ENCODE peak calls at places on chromosomes 12 and 14, in ten cellular contexts. One of them, this sample, is unnamed.

GRCh38 chr12:77928078-77928477 is 97.4 kb downstream of the NAV3 start:
- DNase-seq in astrocyte of the cerebellum: no peak
- DNase-seq in OCI-LY7: no peak
- DNase-seq in HCT116: no peak
- DNase-seq in cardiac fibroblast: no peak
- DNase-seq in brain microvascular endothelial cell: no peak
- DNase-seq in foreskin fibroblast: no peak
- DNase-seq in naive thymus-derived CD4-positive, alpha-beta T cell: no peak
- DNase-seq in heart right ventricle: no peak
- DNase-seq in pancreas: no peak
- DNase-seq in this sample: no peak

GRCh38 chr12:104743181-104743580 is 214.9 kb downstream of the SLC41A2 start:
- DNase-seq in OCI-LY7: no peak
- DNase-seq in heart right ventricle: no peak
- DNase-seq in pancreas: no peak
- DNase-seq in brain microvascular endothelial cell: no peak
- DNase-seq in naive thymus-derived CD4-positive, alpha-beta T cell: no peak
- DNase-seq in cardiac fibroblast: no peak
- DNase-seq in astrocyte of the cerebellum: no peak
- DNase-seq in foreskin fibroblast: no peak
- DNase-seq in HCT116: no peak
- DNase-seq in this sample: no peak

GRCh38 chr12:120887253-120888043 is 16.7 kb downstream of the SPPL3 start:
- DNase-seq in pancreas: no peak
- DNase-seq in naive thymus-derived CD4-positive, alpha-beta T cell: no peak
- DNase-seq in brain microvascular endothelial cell: no peak
- DNase-seq in HCT116: no peak
- DNase-seq in astrocyte of the cerebellum: no peak
- DNase-seq in foreskin fibroblast: no peak
- DNase-seq in cardiac fibroblast: no peak
- DNase-seq in OCI-LY7: no peak
- DNase-seq in heart right ventricle: no peak
- DNase-seq in this sample: no peak

GRCh38 chr14:105155681-105156413 is 12.7 kb downstream of the JAG2 start:
- DNase-seq in cardiac fibroblast: no peak
- DNase-seq in naive thymus-derived CD4-positive, alpha-beta T cell: no peak
- DNase-seq in astrocyte of the cerebellum: no peak
- DNase-seq in heart right ventricle: peak
- DNase-seq in OCI-LY7: no peak
- DNase-seq in brain microvascular endothelial cell: no peak
- DNase-seq in HCT116: no peak
- DNase-seq in foreskin fibroblast: no peak
- DNase-seq in pancreas: no peak
- DNase-seq in this sample: no peak

GRCh38 chr12:67661311-67662011 is 12.9 kb downstream of the DYRK2 start:
- DNase-seq in foreskin fibroblast: peak
- DNase-seq in naive thymus-derived CD4-positive, alpha-beta T cell: no peak
- DNase-seq in OCI-LY7: no peak
- DNase-seq in heart right ventricle: no peak
- DNase-seq in brain microvascular endothelial cell: no peak
- DNase-seq in HCT116: no peak
- DNase-seq in astrocyte of the cerebellum: no peak
- DNase-seq in pancreas: no peak
- DNase-seq in cardiac fibroblast: peak
- DNase-seq in this sample: peak

GRCh38 chr12:65324056-65324455 is 45.6 kb downstream of the MSRB3 start:
- DNase-seq in foreskin fibroblast: no peak
- DNase-seq in astrocyte of the cerebellum: no peak
- DNase-seq in brain microvascular endothelial cell: no peak
- DNase-seq in pancreas: no peak
- DNase-seq in HCT116: no peak
- DNase-seq in OCI-LY7: no peak
- DNase-seq in naive thymus-derived CD4-positive, alpha-beta T cell: no peak
- DNase-seq in cardiac fibroblast: no peak
- DNase-seq in heart right ventricle: no peak
- DNase-seq in this sample: peak

GRCh38 chr12:76555797-76556196 is 3.8 kb downstream of the OSBPL8 start:
- DNase-seq in heart right ventricle: no peak
- DNase-seq in cardiac fibroblast: no peak
- DNase-seq in naive thymus-derived CD4-positive, alpha-beta T cell: no peak
- DNase-seq in astrocyte of the cerebellum: no peak
- DNase-seq in foreskin fibroblast: no peak
- DNase-seq in pancreas: no peak
- DNase-seq in HCT116: no peak
- DNase-seq in brain microvascular endothelial cell: no peak
- DNase-seq in OCI-LY7: no peak
- DNase-seq in this sample: no peak

GRCh38 chr12:128971802-128972201 is 118.5 kb downstream of the GLT1D1 start:
- DNase-seq in astrocyte of the cerebellum: no peak
- DNase-seq in brain microvascular endothelial cell: no peak
- DNase-seq in naive thymus-derived CD4-positive, alpha-beta T cell: no peak
- DNase-seq in heart right ventricle: no peak
- DNase-seq in foreskin fibroblast: no peak
- DNase-seq in HCT116: no peak
- DNase-seq in pancreas: no peak
- DNase-seq in cardiac fibroblast: no peak
- DNase-seq in OCI-LY7: peak
- DNase-seq in this sample: no peak

GRCh38 chr14:76759589-76759988 is 1.7 kb upstream of the VASH1 start:
- DNase-seq in pancreas: no peak
- DNase-seq in HCT116: no peak
- DNase-seq in foreskin fibroblast: no peak
- DNase-seq in OCI-LY7: no peak
- DNase-seq in brain microvascular endothelial cell: no peak
- DNase-seq in astrocyte of the cerebellum: no peak
- DNase-seq in cardiac fibroblast: no peak
- DNase-seq in naive thymus-derived CD4-positive, alpha-beta T cell: no peak
- DNase-seq in heart right ventricle: no peak
- DNase-seq in this sample: no peak

GRCh38 chr14:35940291-35940690 is 114.2 kb downstream of the BRMS1L start:
- DNase-seq in OCI-LY7: no peak
- DNase-seq in brain microvascular endothelial cell: no peak
- DNase-seq in astrocyte of the cerebellum: no peak
- DNase-seq in cardiac fibroblast: no peak
- DNase-seq in heart right ventricle: no peak
- DNase-seq in foreskin fibroblast: no peak
- DNase-seq in HCT116: no peak
- DNase-seq in pancreas: no peak
- DNase-seq in naive thymus-derived CD4-positive, alpha-beta T cell: no peak
- DNase-seq in this sample: peak

GRCh38 chr14:61148742-61149350 is 132.3 kb downstream of the TMEM30B start:
- DNase-seq in astrocyte of the cerebellum: no peak
- DNase-seq in cardiac fibroblast: no peak
- DNase-seq in foreskin fibroblast: no peak
- DNase-seq in pancreas: no peak
- DNase-seq in heart right ventricle: no peak
- DNase-seq in OCI-LY7: no peak
- DNase-seq in naive thymus-derived CD4-positive, alpha-beta T cell: no peak
- DNase-seq in HCT116: no peak
- DNase-seq in brain microvascular endothelial cell: no peak
- DNase-seq in this sample: no peak

GRCh38 chr14:54815531-54815930 is 87.1 kb downstream of the GCH1 start:
- DNase-seq in astrocyte of the cerebellum: no peak
- DNase-seq in pancreas: no peak
- DNase-seq in brain microvascular endothelial cell: no peak
- DNase-seq in foreskin fibroblast: no peak
- DNase-seq in cardiac fibroblast: no peak
- DNase-seq in HCT116: no peak
- DNase-seq in OCI-LY7: no peak
- DNase-seq in naive thymus-derived CD4-positive, alpha-beta T cell: no peak
- DNase-seq in heart right ventricle: no peak
- DNase-seq in this sample: no peak

GRCh38 chr14:44204061-44204815 is 302.8 kb downstream of the FSCB start:
- DNase-seq in brain microvascular endothelial cell: peak
- DNase-seq in heart right ventricle: no peak
- DNase-seq in cardiac fibroblast: peak
- DNase-seq in pancreas: no peak
- DNase-seq in astrocyte of the cerebellum: no peak
- DNase-seq in OCI-LY7: no peak
- DNase-seq in HCT116: no peak
- DNase-seq in naive thymus-derived CD4-positive, alpha-beta T cell: no peak
- DNase-seq in foreskin fibroblast: no peak
- DNase-seq in this sample: no peak

GRCh38 chr12:27460471-27460978 is 14.0 kb downstream of the SMCO2 start:
- DNase-seq in cardiac fibroblast: peak
- DNase-seq in naive thymus-derived CD4-positive, alpha-beta T cell: no peak
- DNase-seq in HCT116: no peak
- DNase-seq in brain microvascular endothelial cell: peak
- DNase-seq in OCI-LY7: no peak
- DNase-seq in heart right ventricle: no peak
- DNase-seq in pancreas: no peak
- DNase-seq in foreskin fibroblast: no peak
- DNase-seq in astrocyte of the cerebellum: no peak
- DNase-seq in this sample: no peak

GRCh38 chr14:79552778-79553177 is 658.5 kb downstream of the DIO2 start:
- DNase-seq in heart right ventricle: no peak
- DNase-seq in astrocyte of the cerebellum: no peak
- DNase-seq in foreskin fibroblast: no peak
- DNase-seq in pancreas: no peak
- DNase-seq in brain microvascular endothelial cell: no peak
- DNase-seq in cardiac fibroblast: no peak
- DNase-seq in OCI-LY7: no peak
- DNase-seq in naive thymus-derived CD4-positive, alpha-beta T cell: no peak
- DNase-seq in HCT116: no peak
- DNase-seq in this sample: no peak

GRCh38 chr14:53306267-53306721 is 153.2 kb upstream of the DDHD1 start:
- DNase-seq in foreskin fibroblast: peak
- DNase-seq in HCT116: peak
- DNase-seq in naive thymus-derived CD4-positive, alpha-beta T cell: peak
- DNase-seq in cardiac fibroblast: peak
- DNase-seq in OCI-LY7: peak
- DNase-seq in brain microvascular endothelial cell: peak
- DNase-seq in heart right ventricle: peak
- DNase-seq in pancreas: peak
- DNase-seq in astrocyte of the cerebellum: peak
- DNase-seq in this sample: peak

GRCh38 chr12:84601483-84601882 is 311.1 kb downstream of the SLC6A15 start:
- DNase-seq in brain microvascular endothelial cell: no peak
- DNase-seq in OCI-LY7: no peak
- DNase-seq in naive thymus-derived CD4-positive, alpha-beta T cell: no peak
- DNase-seq in HCT116: no peak
- DNase-seq in cardiac fibroblast: no peak
- DNase-seq in foreskin fibroblast: no peak
- DNase-seq in astrocyte of the cerebellum: no peak
- DNase-seq in pancreas: no peak
- DNase-seq in heart right ventricle: no peak
- DNase-seq in this sample: no peak

DNA sequence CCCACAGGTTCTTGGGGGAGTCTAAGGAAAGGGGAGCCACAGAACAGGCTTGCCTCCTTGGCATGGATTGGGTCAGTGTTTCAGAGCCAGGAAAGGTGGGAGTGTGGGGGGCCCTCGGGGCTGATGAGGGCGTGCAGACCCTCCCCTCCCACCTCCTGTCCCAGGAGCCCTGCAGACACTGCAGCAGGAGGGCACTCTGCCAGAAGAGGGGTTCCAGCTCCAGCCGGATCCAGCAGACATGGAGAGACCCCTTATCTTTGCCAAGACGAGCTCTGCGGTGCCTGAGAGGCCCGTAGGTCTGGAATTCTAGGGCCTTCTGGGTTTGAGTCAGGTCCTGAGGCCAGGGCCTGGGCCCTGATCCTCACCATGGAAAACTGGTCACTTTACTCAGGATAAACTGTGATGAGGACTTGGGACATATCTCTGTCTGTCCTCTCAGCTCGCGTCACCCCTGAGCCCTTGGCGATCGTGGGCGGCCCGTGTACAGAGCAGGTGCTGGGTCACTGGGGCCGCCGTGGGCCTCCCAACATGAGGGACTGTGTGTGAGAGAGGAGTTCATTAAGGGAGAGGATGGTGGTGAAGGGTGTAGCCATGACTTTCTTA is 13.8 kb downstream of the MEG3 start:
- DNase-seq in astrocyte of the cerebellum: no peak
- DNase-seq in heart right ventricle: no peak
- DNase-seq in cardiac fibroblast: no peak
- DNase-seq in OCI-LY7: no peak
- DNase-seq in pancreas: no peak
- DNase-seq in foreskin fibroblast: no peak
- DNase-seq in HCT116: no peak
- DNase-seq in naive thymus-derived CD4-positive, alpha-beta T cell: no peak
- DNase-seq in brain microvascular endothelial cell: no peak
- DNase-seq in this sample: no peak
- H3K4me3 ChIP-seq in astrocyte of the cerebellum: no peak
- H3K4me3 ChIP-seq in heart right ventricle: no peak
- H3K4me3 ChIP-seq in cardiac fibroblast: no peak
- H3K4me3 ChIP-seq in OCI-LY7: no peak
- H3K4me3 ChIP-seq in pancreas: no peak
- H3K4me3 ChIP-seq in foreskin fibroblast: no peak
- H3K4me3 ChIP-seq in HCT116: no peak
- H3K4me3 ChIP-seq in naive thymus-derived CD4-positive, alpha-beta T cell: no peak
- H3K4me3 ChIP-seq in brain microvascular endothelial cell: no peak
- H3K4me3 ChIP-seq in this sample: no peak

DNA sequence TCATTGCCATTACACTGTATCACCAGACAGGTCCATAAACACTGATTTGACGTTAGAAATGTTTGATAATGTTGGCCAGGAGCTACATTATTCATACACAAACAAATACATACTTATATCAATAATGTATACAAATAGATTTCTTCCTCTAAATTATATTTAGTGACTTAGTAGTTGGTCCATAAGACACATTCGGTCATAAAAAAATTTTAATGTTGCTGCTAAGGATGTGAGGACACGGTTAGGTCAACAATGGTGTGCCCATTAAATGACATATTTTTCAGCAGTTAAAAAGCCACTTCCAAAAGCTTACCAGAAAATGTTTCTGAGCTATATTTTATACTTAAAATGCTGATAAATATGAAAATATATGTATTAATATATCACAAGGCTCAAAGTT is 1148.7 kb upstream of the TMEM132C start:
- DNase-seq in heart right ventricle: no peak
- DNase-seq in OCI-LY7: no peak
- DNase-seq in HCT116: no peak
- DNase-seq in naive thymus-derived CD4-positive, alpha-beta T cell: no peak
- DNase-seq in astrocyte of the cerebellum: no peak
- DNase-seq in brain microvascular endothelial cell: no peak
- DNase-seq in pancreas: no peak
- DNase-seq in foreskin fibroblast: no peak
- DNase-seq in cardiac fibroblast: no peak
- DNase-seq in this sample: no peak
- H3K4me3 ChIP-seq in heart right ventricle: no peak
- H3K4me3 ChIP-seq in OCI-LY7: no peak
- H3K4me3 ChIP-seq in HCT116: no peak
- H3K4me3 ChIP-seq in naive thymus-derived CD4-positive, alpha-beta T cell: no peak
- H3K4me3 ChIP-seq in astrocyte of the cerebellum: no peak
- H3K4me3 ChIP-seq in brain microvascular endothelial cell: no peak
- H3K4me3 ChIP-seq in pancreas: no peak
- H3K4me3 ChIP-seq in foreskin fibroblast: no peak
- H3K4me3 ChIP-seq in cardiac fibroblast: no peak
- H3K4me3 ChIP-seq in this sample: no peak

GRCh38 chr12:6074394-6074793 is 50.1 kb downstream of the VWF start:
- DNase-seq in astrocyte of the cerebellum: no peak
- DNase-seq in foreskin fibroblast: no peak
- DNase-seq in naive thymus-derived CD4-positive, alpha-beta T cell: peak
- DNase-seq in heart right ventricle: no peak
- DNase-seq in OCI-LY7: no peak
- DNase-seq in HCT116: no peak
- DNase-seq in brain microvascular endothelial cell: no peak
- DNase-seq in pancreas: no peak
- DNase-seq in cardiac fibroblast: no peak
- DNase-seq in this sample: no peak
- H3K4me3 ChIP-seq in astrocyte of the cerebellum: no peak
- H3K4me3 ChIP-seq in foreskin fibroblast: no peak
- H3K4me3 ChIP-seq in naive thymus-derived CD4-positive, alpha-beta T cell: peak
- H3K4me3 ChIP-seq in heart right ventricle: no peak
- H3K4me3 ChIP-seq in OCI-LY7: no peak
- H3K4me3 ChIP-seq in HCT116: no peak
- H3K4me3 ChIP-seq in brain microvascular endothelial cell: no peak
- H3K4me3 ChIP-seq in pancreas: no peak
- H3K4me3 ChIP-seq in cardiac fibroblast: no peak
- H3K4me3 ChIP-seq in this sample: no peak

GRCh38 chr14:99075771-99076370 is 196.1 kb downstream of the BCL11B start:
- DNase-seq in astrocyte of the cerebellum: no peak
- DNase-seq in pancreas: no peak
- DNase-seq in cardiac fibroblast: no peak
- DNase-seq in naive thymus-derived CD4-positive, alpha-beta T cell: no peak
- DNase-seq in foreskin fibroblast: no peak
- DNase-seq in heart right ventricle: no peak
- DNase-seq in brain microvascular endothelial cell: no peak
- DNase-seq in OCI-LY7: no peak
- DNase-seq in HCT116: no peak
- DNase-seq in this sample: no peak
- H3K4me3 ChIP-seq in astrocyte of the cerebellum: no peak
- H3K4me3 ChIP-seq in pancreas: no peak
- H3K4me3 ChIP-seq in cardiac fibroblast: no peak
- H3K4me3 ChIP-seq in naive thymus-derived CD4-positive, alpha-beta T cell: no peak
- H3K4me3 ChIP-seq in foreskin fibroblast: no peak
- H3K4me3 ChIP-seq in heart right ventricle: no peak
- H3K4me3 ChIP-seq in brain microvascular endothelial cell: no peak
- H3K4me3 ChIP-seq in OCI-LY7: no peak
- H3K4me3 ChIP-seq in HCT116: no peak
- H3K4me3 ChIP-seq in this sample: no peak

This sample was measured in adipocyte.